ENCODE peak calls at places on chromosome 22, in ten cellular contexts. One of them, this sample, is unnamed. For H3K4me1 and H3K9me3, the result is how much of the 10 kb centered on the place peaks cover.

GRCh38 chr22:32576553-32577255 is 102.1 kb downstream of the FBXO7 start:
- DNase-seq in transverse colon: no peak
- DNase-seq in adrenal gland: no peak
- DNase-seq in upper lobe of right lung: no peak
- DNase-seq in heart left ventricle: no peak
- DNase-seq in fibroblast of lung: no peak
- DNase-seq in uterus: no peak
- DNase-seq in esophagus squamous epithelium: no peak
- DNase-seq in colonic mucosa: no peak
- DNase-seq in heart right ventricle: no peak
- DNase-seq in this sample: no peak

GRCh38 chr22:32050678-32051515 is 7.8 kb downstream of the SLC5A1 start:
- DNase-seq in transverse colon: no peak
- DNase-seq in adrenal gland: peak
- DNase-seq in upper lobe of right lung: no peak
- DNase-seq in heart left ventricle: peak
- DNase-seq in fibroblast of lung: peak
- DNase-seq in uterus: no peak
- DNase-seq in esophagus squamous epithelium: no peak
- DNase-seq in colonic mucosa: no peak
- DNase-seq in heart right ventricle: peak
- DNase-seq in this sample: peak

GRCh38 chr22:38866024-38866398 is 6.0 kb downstream of the CBX6 start:
- DNase-seq in transverse colon: no peak
- DNase-seq in adrenal gland: peak
- DNase-seq in upper lobe of right lung: no peak
- DNase-seq in heart left ventricle: no peak
- DNase-seq in fibroblast of lung: no peak
- DNase-seq in uterus: no peak
- DNase-seq in esophagus squamous epithelium: no peak
- DNase-seq in colonic mucosa: no peak
- DNase-seq in heart right ventricle: no peak
- DNase-seq in this sample: no peak

GRCh38 chr22:25061134-25061533 is 108.6 kb downstream of the KIAA1671 start:
- DNase-seq in transverse colon: no peak
- DNase-seq in adrenal gland: no peak
- DNase-seq in upper lobe of right lung: no peak
- DNase-seq in heart left ventricle: no peak
- DNase-seq in fibroblast of lung: no peak
- DNase-seq in uterus: no peak
- DNase-seq in esophagus squamous epithelium: no peak
- DNase-seq in colonic mucosa: no peak
- DNase-seq in heart right ventricle: no peak
- DNase-seq in this sample: no peak

GRCh38 chr22:40407831-40408717 is 37.7 kb downstream of the SGSM3 start:
- DNase-seq in transverse colon: no peak
- DNase-seq in adrenal gland: no peak
- DNase-seq in upper lobe of right lung: peak
- DNase-seq in heart left ventricle: no peak
- DNase-seq in fibroblast of lung: no peak
- DNase-seq in uterus: no peak
- DNase-seq in esophagus squamous epithelium: no peak
- DNase-seq in colonic mucosa: no peak
- DNase-seq in heart right ventricle: no peak
- DNase-seq in this sample: no peak

GRCh38 chr22:25054943-25055511 is 102.5 kb downstream of the KIAA1671 start:
- DNase-seq in transverse colon: no peak
- DNase-seq in adrenal gland: no peak
- DNase-seq in upper lobe of right lung: no peak
- DNase-seq in heart left ventricle: no peak
- DNase-seq in fibroblast of lung: no peak
- DNase-seq in uterus: no peak
- DNase-seq in esophagus squamous epithelium: no peak
- DNase-seq in colonic mucosa: no peak
- DNase-seq in heart right ventricle: no peak
- DNase-seq in this sample: no peak

GRCh38 chr22:20239951-20240773 is 28.0 kb downstream of the RTN4R start:
- DNase-seq in transverse colon: no peak
- DNase-seq in adrenal gland: no peak
- DNase-seq in upper lobe of right lung: no peak
- DNase-seq in heart left ventricle: peak
- DNase-seq in fibroblast of lung: no peak
- DNase-seq in uterus: peak
- DNase-seq in esophagus squamous epithelium: no peak
- DNase-seq in colonic mucosa: no peak
- DNase-seq in heart right ventricle: peak
- DNase-seq in this sample: peak

GRCh38 chr22:45597460-45598192 is 74.0 kb upstream of the ATXN10 start:
- DNase-seq in transverse colon: no peak
- DNase-seq in adrenal gland: no peak
- DNase-seq in upper lobe of right lung: no peak
- DNase-seq in heart left ventricle: peak
- DNase-seq in fibroblast of lung: no peak
- DNase-seq in uterus: no peak
- DNase-seq in esophagus squamous epithelium: no peak
- DNase-seq in colonic mucosa: no peak
- DNase-seq in heart right ventricle: no peak
- DNase-seq in this sample: no peak

GRCh38 chr22:24408630-24409029 is 18.8 kb upstream of the ADORA2A start:
- DNase-seq in transverse colon: no peak
- DNase-seq in adrenal gland: peak
- DNase-seq in upper lobe of right lung: no peak
- DNase-seq in heart left ventricle: peak
- DNase-seq in fibroblast of lung: no peak
- DNase-seq in uterus: no peak
- DNase-seq in esophagus squamous epithelium: no peak
- DNase-seq in colonic mucosa: no peak
- DNase-seq in heart right ventricle: no peak
- DNase-seq in this sample: no peak

GRCh38 chr22:38402204-38402603 is 52.8 kb downstream of the KCNJ4 start:
- DNase-seq in transverse colon: no peak
- DNase-seq in adrenal gland: no peak
- DNase-seq in upper lobe of right lung: peak
- DNase-seq in heart left ventricle: no peak
- DNase-seq in fibroblast of lung: no peak
- DNase-seq in uterus: no peak
- DNase-seq in esophagus squamous epithelium: no peak
- DNase-seq in colonic mucosa: no peak
- DNase-seq in heart right ventricle: no peak
- DNase-seq in this sample: no peak

GRCh38 chr22:24938741-24939341 is 7.7 kb downstream of the LHFPL7 start:
- DNase-seq in transverse colon: no peak
- DNase-seq in adrenal gland: no peak
- DNase-seq in upper lobe of right lung: no peak
- DNase-seq in heart left ventricle: no peak
- DNase-seq in fibroblast of lung: peak
- DNase-seq in uterus: no peak
- DNase-seq in esophagus squamous epithelium: no peak
- DNase-seq in colonic mucosa: peak
- DNase-seq in heart right ventricle: peak
- DNase-seq in this sample: no peak

GRCh38 chr22:46070722-46071450 is 79.4 kb upstream of the PPARA start:
- DNase-seq in transverse colon: peak
- DNase-seq in adrenal gland: peak
- DNase-seq in upper lobe of right lung: peak
- DNase-seq in heart left ventricle: peak
- DNase-seq in fibroblast of lung: peak
- DNase-seq in uterus: peak
- DNase-seq in esophagus squamous epithelium: no peak
- DNase-seq in colonic mucosa: peak
- DNase-seq in heart right ventricle: no peak
- DNase-seq in this sample: peak

GRCh38 chr22:27314276-27314807 is 487.2 kb downstream of the MN1 start:
- DNase-seq in transverse colon: peak
- DNase-seq in adrenal gland: no peak
- DNase-seq in upper lobe of right lung: no peak
- DNase-seq in heart left ventricle: no peak
- DNase-seq in fibroblast of lung: no peak
- DNase-seq in uterus: no peak
- DNase-seq in esophagus squamous epithelium: no peak
- DNase-seq in colonic mucosa: peak
- DNase-seq in heart right ventricle: no peak
- DNase-seq in this sample: no peak

GRCh38 chr22:27317156-27317555 is 484.4 kb downstream of the MN1 start:
- DNase-seq in transverse colon: peak
- DNase-seq in adrenal gland: no peak
- DNase-seq in upper lobe of right lung: no peak
- DNase-seq in heart left ventricle: no peak
- DNase-seq in fibroblast of lung: no peak
- DNase-seq in uterus: no peak
- DNase-seq in esophagus squamous epithelium: no peak
- DNase-seq in colonic mucosa: peak
- DNase-seq in heart right ventricle: no peak
- DNase-seq in this sample: no peak

GRCh38 chr22:27317961-27318360 is 483.6 kb downstream of the MN1 start:
- DNase-seq in transverse colon: peak
- DNase-seq in adrenal gland: no peak
- DNase-seq in upper lobe of right lung: no peak
- DNase-seq in heart left ventricle: no peak
- DNase-seq in fibroblast of lung: no peak
- DNase-seq in uterus: no peak
- DNase-seq in esophagus squamous epithelium: no peak
- DNase-seq in colonic mucosa: peak
- DNase-seq in heart right ventricle: no peak
- DNase-seq in this sample: no peak

GRCh38 chr22:27318516-27318915 is 483.0 kb downstream of the MN1 start:
- DNase-seq in transverse colon: peak
- DNase-seq in adrenal gland: no peak
- DNase-seq in upper lobe of right lung: no peak
- DNase-seq in heart left ventricle: no peak
- DNase-seq in fibroblast of lung: peak
- DNase-seq in uterus: peak
- DNase-seq in esophagus squamous epithelium: no peak
- DNase-seq in colonic mucosa: peak
- DNase-seq in heart right ventricle: peak
- DNase-seq in this sample: peak

GRCh38 chr22:27315833-27316232 is 485.7 kb downstream of the MN1 start:
- DNase-seq in transverse colon: no peak
- DNase-seq in adrenal gland: no peak
- DNase-seq in upper lobe of right lung: no peak
- DNase-seq in heart left ventricle: no peak
- DNase-seq in fibroblast of lung: no peak
- DNase-seq in uterus: no peak
- DNase-seq in esophagus squamous epithelium: no peak
- DNase-seq in colonic mucosa: no peak
- DNase-seq in heart right ventricle: no peak
- DNase-seq in this sample: no peak
- H3K4me1 ChIP-seq in transverse colon: half or more
- H3K4me1 ChIP-seq in adrenal gland: under half
- H3K4me1 ChIP-seq in upper lobe of right lung: under half
- H3K4me1 ChIP-seq in heart left ventricle: under half
- H3K4me1 ChIP-seq in fibroblast of lung: under half
- H3K4me1 ChIP-seq in uterus: under half
- H3K4me1 ChIP-seq in esophagus squamous epithelium: under half
- H3K4me1 ChIP-seq in colonic mucosa: under half
- H3K4me1 ChIP-seq in heart right ventricle: under half
- H3K4me1 ChIP-seq in this sample: under half

GRCh38 chr22:47804281-47804680 is 1041.8 kb downstream of the TBC1D22A start:
- DNase-seq in transverse colon: no peak
- DNase-seq in adrenal gland: no peak
- DNase-seq in upper lobe of right lung: no peak
- DNase-seq in heart left ventricle: no peak
- DNase-seq in fibroblast of lung: no peak
- DNase-seq in uterus: no peak
- DNase-seq in esophagus squamous epithelium: no peak
- DNase-seq in colonic mucosa: no peak
- DNase-seq in heart right ventricle: no peak
- DNase-seq in this sample: no peak
- H3K9me3 ChIP-seq in transverse colon: under half
- H3K9me3 ChIP-seq in adrenal gland: under half
- H3K9me3 ChIP-seq in upper lobe of right lung: under half
- H3K9me3 ChIP-seq in heart left ventricle: under half
- H3K9me3 ChIP-seq in fibroblast of lung: under half
- H3K9me3 ChIP-seq in uterus: under half
- H3K9me3 ChIP-seq in esophagus squamous epithelium: under half
- H3K9me3 ChIP-seq in colonic mucosa: under half
- H3K9me3 ChIP-seq in heart right ventricle: under half
- H3K9me3 ChIP-seq in this sample: under half

GRCh38 chr22:29254283-29254653 is 13.5 kb downstream of the RHBDD3 start:
- DNase-seq in transverse colon: no peak
- DNase-seq in adrenal gland: no peak
- DNase-seq in upper lobe of right lung: no peak
- DNase-seq in heart left ventricle: no peak
- DNase-seq in fibroblast of lung: no peak
- DNase-seq in uterus: no peak
- DNase-seq in esophagus squamous epithelium: no peak
- DNase-seq in colonic mucosa: no peak
- DNase-seq in heart right ventricle: no peak
- DNase-seq in this sample: no peak
- H3K27ac ChIP-seq in transverse colon: no peak
- H3K27ac ChIP-seq in adrenal gland: no peak
- H3K27ac ChIP-seq in upper lobe of right lung: no peak
- H3K27ac ChIP-seq in heart left ventricle: no peak
- H3K27ac ChIP-seq in fibroblast of lung: no peak
- H3K27ac ChIP-seq in uterus: no peak
- H3K27ac ChIP-seq in esophagus squamous epithelium: no peak
- H3K27ac ChIP-seq in colonic mucosa: no peak
- H3K27ac ChIP-seq in heart right ventricle: no peak
- H3K27ac ChIP-seq in this sample: no peak

GRCh38 chr22:17171016-17171312 is 11.9 kb upstream of the HDHD5 start:
- DNase-seq in transverse colon: no peak
- DNase-seq in adrenal gland: no peak
- DNase-seq in upper lobe of right lung: no peak
- DNase-seq in heart left ventricle: no peak
- DNase-seq in fibroblast of lung: no peak
- DNase-seq in uterus: no peak
- DNase-seq in esophagus squamous epithelium: no peak
- DNase-seq in colonic mucosa: no peak
- DNase-seq in heart right ventricle: no peak
- DNase-seq in this sample: no peak

GRCh38 chr22:17164392-17165024 is 5.4 kb upstream of the HDHD5 start:
- DNase-seq in transverse colon: no peak
- DNase-seq in adrenal gland: no peak
- DNase-seq in upper lobe of right lung: no peak
- DNase-seq in heart left ventricle: no peak
- DNase-seq in fibroblast of lung: no peak
- DNase-seq in uterus: no peak
- DNase-seq in esophagus squamous epithelium: no peak
- DNase-seq in colonic mucosa: no peak
- DNase-seq in heart right ventricle: no peak
- DNase-seq in this sample: no peak

GRCh38 chr22:17162731-17163130 is 3.7 kb upstream of the HDHD5 start:
- DNase-seq in transverse colon: no peak
- DNase-seq in adrenal gland: no peak
- DNase-seq in upper lobe of right lung: no peak
- DNase-seq in heart left ventricle: no peak
- DNase-seq in fibroblast of lung: no peak
- DNase-seq in uterus: no peak
- DNase-seq in esophagus squamous epithelium: no peak
- DNase-seq in colonic mucosa: no peak
- DNase-seq in heart right ventricle: no peak
- DNase-seq in this sample: no peak

GRCh38 chr22:17171313-17172171 is 12.5 kb upstream of the HDHD5 start:
- DNase-seq in transverse colon: peak
- DNase-seq in adrenal gland: peak
- DNase-seq in upper lobe of right lung: peak
- DNase-seq in heart left ventricle: peak
- DNase-seq in fibroblast of lung: peak
- DNase-seq in uterus: peak
- DNase-seq in esophagus squamous epithelium: peak
- DNase-seq in colonic mucosa: peak
- DNase-seq in heart right ventricle: peak
- DNase-seq in this sample: peak

GRCh38 chr22:17167486-17167885 is 8.4 kb upstream of the HDHD5 start:
- DNase-seq in transverse colon: no peak
- DNase-seq in adrenal gland: peak
- DNase-seq in upper lobe of right lung: no peak
- DNase-seq in heart left ventricle: peak
- DNase-seq in fibroblast of lung: no peak
- DNase-seq in uterus: peak
- DNase-seq in esophagus squamous epithelium: no peak
- DNase-seq in colonic mucosa: no peak
- DNase-seq in heart right ventricle: peak
- DNase-seq in this sample: peak
- H3K4me1 ChIP-seq in transverse colon: under half
- H3K4me1 ChIP-seq in adrenal gland: under half
- H3K4me1 ChIP-seq in upper lobe of right lung: under half
- H3K4me1 ChIP-seq in heart left ventricle: under half
- H3K4me1 ChIP-seq in fibroblast of lung: under half
- H3K4me1 ChIP-seq in uterus: under half
- H3K4me1 ChIP-seq in esophagus squamous epithelium: under half
- H3K4me1 ChIP-seq in colonic mucosa: under half
- H3K4me1 ChIP-seq in heart right ventricle: under half
- H3K4me1 ChIP-seq in this sample: under half

This sample was measured in right cardiac atrium.